ENCODE peak calls at places on chromosomes 13 and 19, in nine cellular contexts. X is fibroblast of lung, U is AG10803, R is astrocyte of the spinal cord, V is brain microvascular endothelial cell, N is foreskin fibroblast, C is OCI-LY7, T is Peyer's patch, P is cardiac muscle cell. Y is an unnamed sample.

GRCh38 chr19:8600064-8600463 is 10.5 kb downstream of the ADAMTS10 start:
- DNase-seq in X (no peak), U (no peak), R (no peak), V (no peak), N (no peak), C (no peak), T (no peak), P (no peak), Y (no peak)

GRCh38 chr13:44470623-44471562 is 97.3 kb downstream of the SERP2 start:
- DNase-seq in X (peak; percentile 63), U (no peak), R (peak; percentile 51), V (no peak), N (no peak), C (peak; percentile 57), T (no peak), P (peak; percentile 56), Y (no peak)

GRCh38 chr13:73653688-73654087 is 480.5 kb downstream of the KLF12 start:
- DNase-seq in X (no peak), U (no peak), R (no peak), V (no peak), N (no peak), C (no peak), T (no peak), P (no peak), Y (no peak)

GRCh38 chr13:41919031-41919740 is 41.7 kb downstream of the VWA8 start:
- DNase-seq in X (no peak), U (no peak), R (no peak), V (no peak), N (no peak), C (peak; percentile 29), T (no peak), P (no peak), Y (no peak)

GRCh38 chr13:46168341-46168740 is 13.6 kb downstream of the LCP1 start:
- DNase-seq in X (no peak), U (no peak), R (no peak), V (peak; percentile 17), N (peak; percentile 10), C (no peak), T (peak; percentile 65), P (no peak), Y (no peak)

GRCh38 chr19:48770223-48770622 is 14.9 kb downstream of the FGF21 start:
- DNase-seq in X (no peak), U (peak; percentile 81), R (no peak), V (peak; percentile 42), N (no peak), C (no peak), T (no peak), P (no peak), Y (no peak)

GRCh38 chr13:76462003-76462402 is 424.2 kb downstream of the KCTD12 start:
- DNase-seq in X (peak; percentile 70), U (no peak), R (no peak), V (no peak), N (peak; percentile 2), C (no peak), T (no peak), P (no peak), Y (no peak)

GRCh38 chr19:6551607-6552450 is 21.0 kb downstream of the TNFSF9 start:
- DNase-seq in X (no peak), U (no peak), R (no peak), V (no peak), N (no peak), C (no peak), T (peak; percentile 68), P (peak; percentile 72), Y (peak; percentile 80)

GRCh38 chr13:65292488-65292901 is 1937.6 kb downstream of the PCDH9 start:
- DNase-seq in X (peak; percentile 84), U (peak; percentile 16), R (peak; percentile 85), V (peak; percentile 90), N (peak; percentile 26), C (no peak), T (no peak), P (peak; percentile 18), Y (no peak)

GRCh38 chr13:111480503-111480902 is 160.1 kb downstream of the TEX29 start:
- DNase-seq in X (no peak), U (no peak), R (no peak), V (no peak), N (no peak), C (no peak), T (peak; percentile 14), P (no peak), Y (no peak)

GRCh38 chr13:100100115-100100879 is 11.4 kb downstream of the PCCA start:
- DNase-seq in X (peak; percentile 92), U (peak; percentile 57), R (peak; percentile 92), V (peak; percentile 62), N (peak; percentile 58), C (no peak), T (no peak), P (no peak), Y (no peak)

GRCh38 chr19:1943661-1944087 is 2.7 kb downstream of the CSNK1G2 start:
- DNase-seq in X (no peak), U (no peak), R (no peak), V (no peak), N (no peak), C (no peak), T (no peak), P (no peak), Y (no peak)

GRCh38 chr19:1942078-1942933 is 1.3 kb downstream of the CSNK1G2 start:
- DNase-seq in X (peak; percentile 58), U (peak; percentile 59), R (peak; percentile 68), V (peak; percentile 56), N (peak; percentile 51), C (peak; percentile 65), T (peak; percentile 91), P (peak; percentile 88), Y (peak; percentile 87)

GRCh38 chr19:1944088-1944915 is 3.3 kb downstream of the CSNK1G2 start:
- DNase-seq in X (no peak), U (no peak), R (no peak), V (no peak), N (no peak), C (no peak), T (no peak), P (no peak), Y (no peak)

GRCh38 chr19:1941146-1942077 is at the start of gene CSNK1G2:
- DNase-seq in X (no peak), U (no peak), R (no peak), V (no peak), N (no peak), C (no peak), T (no peak), P (no peak), Y (no peak)

GRCh38 chr19:1942934-1943555 is 2.1 kb downstream of the CSNK1G2 start:
- DNase-seq in X (no peak), U (no peak), R (peak; percentile 35), V (no peak), N (no peak), C (peak; percentile 37), T (no peak), P (peak; percentile 18), Y (no peak)
- TF ChIP-seq CTCF in X (no peak), U (no peak), R (no peak), V (no peak), N (no peak), C (no peak), T (no peak), P (no peak), Y (no peak)

DNA sequence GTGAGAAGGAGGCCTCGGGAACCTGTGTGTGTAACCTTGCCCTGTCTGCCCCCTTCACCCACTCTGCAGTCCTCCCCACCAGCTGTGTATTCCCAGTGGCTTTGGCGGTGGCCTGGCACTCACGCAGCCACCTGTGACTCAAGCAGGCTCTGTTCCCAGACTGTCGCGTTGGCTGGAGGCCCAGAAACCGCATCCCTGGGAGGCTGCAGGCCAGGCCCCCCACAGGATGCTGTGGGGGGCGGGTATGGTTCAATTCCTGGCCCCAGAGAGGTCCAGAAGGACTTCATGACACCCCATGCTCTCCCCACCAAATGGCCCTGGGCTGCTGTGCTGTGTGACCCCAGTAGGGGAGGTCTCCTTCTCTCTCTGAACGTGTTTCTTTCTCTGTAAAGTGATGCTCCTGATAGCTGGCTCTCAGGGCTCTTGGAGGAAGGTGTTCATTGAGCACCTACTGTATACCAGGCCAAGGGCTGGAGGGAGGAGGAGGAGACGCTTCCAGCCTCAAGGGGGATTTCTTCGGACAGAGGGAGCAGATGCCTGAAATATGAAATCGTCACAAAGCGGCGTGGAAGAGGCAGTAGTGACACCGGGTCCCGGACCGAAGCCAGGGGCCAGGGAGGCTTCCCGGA is 1.9 kb upstream of the LINGO3 start:
- DNase-seq in X (peak; percentile 30), U (peak; percentile 47), R (peak; percentile 45), V (peak; percentile 18), N (peak; percentile 28), C (no peak), T (no peak), P (no peak), Y (no peak)
- TF ChIP-seq CTCF in X (no peak), U (no peak), R (no peak), V (peak; percentile 3), N (no peak), C (no peak), T (no peak), P (no peak), Y (no peak)

DNA sequence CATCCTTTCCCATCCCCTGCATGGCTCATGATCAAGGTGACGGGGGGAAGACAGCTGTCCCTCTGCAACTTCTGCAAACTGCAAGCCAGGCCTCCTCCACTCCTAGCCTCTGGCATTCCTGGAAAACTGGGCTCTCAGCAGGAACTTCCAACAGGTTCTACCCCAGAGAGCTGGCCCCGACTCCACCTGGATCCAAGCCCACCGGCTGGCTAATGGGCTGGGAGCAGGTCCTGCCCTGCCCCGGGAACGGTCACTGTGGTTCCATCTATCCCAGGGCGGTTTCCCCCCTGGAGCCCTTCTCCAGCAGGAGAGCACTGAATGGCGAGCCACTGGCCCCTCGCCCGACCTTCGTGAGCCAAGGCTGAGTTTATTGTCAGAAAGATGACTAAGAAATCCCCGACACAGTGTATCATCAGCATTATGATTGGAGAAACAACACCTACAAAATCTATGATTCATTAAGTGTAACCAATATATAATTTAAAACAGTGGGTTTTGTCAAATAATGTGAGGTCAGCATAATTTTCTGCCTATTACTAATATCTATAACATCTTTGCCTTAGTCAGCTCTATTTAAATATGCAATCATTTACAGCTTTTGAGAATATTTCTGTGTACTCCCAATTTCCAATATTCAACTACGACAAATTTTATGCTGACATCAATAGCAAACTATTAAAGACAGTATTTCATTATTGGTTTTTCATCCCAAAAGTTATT is 132.9 kb downstream of the URI1 start:
- DNase-seq in X (no peak), U (no peak), R (no peak), V (no peak), N (no peak), C (no peak), T (no peak), P (no peak), Y (no peak)
- TF ChIP-seq CTCF in X (no peak), U (no peak), R (no peak), V (no peak), N (no peak), C (no peak), T (no peak), P (no peak), Y (no peak)

DNA sequence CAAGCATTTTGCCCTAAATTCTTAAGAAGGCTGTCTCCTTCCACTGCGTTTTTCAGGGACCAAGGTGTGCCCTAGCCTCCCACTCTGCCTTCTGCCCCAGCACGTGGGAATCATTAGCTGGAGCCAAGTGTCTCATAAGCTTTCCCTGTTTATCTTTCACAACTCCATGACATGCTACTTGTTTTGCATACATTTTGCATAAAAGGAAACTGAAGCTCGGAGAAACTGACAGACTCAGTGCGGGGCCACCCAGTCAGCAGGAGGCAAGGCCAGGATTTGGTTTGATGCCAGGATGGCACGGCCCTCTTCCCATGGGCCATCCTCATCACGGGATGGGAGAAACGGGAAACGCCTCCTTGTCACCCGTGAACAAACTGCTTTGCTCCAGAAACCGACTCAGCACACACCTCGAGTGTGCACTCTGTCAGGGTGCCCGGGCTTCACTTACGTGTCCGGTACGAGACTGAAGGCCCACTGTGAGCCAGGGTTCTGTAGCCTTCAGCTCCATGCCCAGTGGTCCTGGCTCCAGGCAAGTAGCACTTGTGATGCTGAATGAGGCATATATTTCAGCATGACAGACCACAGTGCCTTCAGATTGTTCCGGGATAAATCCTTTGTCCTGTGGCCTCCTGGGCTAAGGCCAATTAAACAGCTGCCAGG is 9.6 kb downstream of the CEBPA start:
- DNase-seq in X (no peak), U (peak; percentile 66), R (no peak), V (no peak), N (no peak), C (no peak), T (no peak), P (no peak), Y (no peak)
- TF ChIP-seq CTCF in X (no peak), U (no peak), R (no peak), V (no peak), N (no peak), C (no peak), T (no peak), P (no peak), Y (no peak)

Y was measured in GM20000.